ENCODE peak calls at places on chromosomes 7 and 10, in eight cellular contexts. L is prostate gland, A is psoas muscle, W is fibroblast of villous mesenchyme, T is tibial artery, X is GM12878, P is body of pancreas, U is GM23248. Q is an unnamed sample.

GRCh38 chr7:339696-340095 is 49.7 kb downstream of the FOXL3 start:
- DNase-seq in L (no peak), A (no peak), W (no peak), T (no peak), X (no peak), P (no peak), U (no peak), Q (no peak)

GRCh38 chr10:110392860-110393732 is 88.4 kb upstream of the SMNDC1 start:
- DNase-seq in L (peak; percentile 54), A (peak; percentile 52), W (peak; percentile 96), T (no peak), X (no peak), P (no peak), U (peak; percentile 86), Q (peak; percentile 79)

GRCh38 chr10:132446195-132446581 is 49.2 kb downstream of the PWWP2B start:
- DNase-seq in L (no peak), A (no peak), W (no peak), T (no peak), X (no peak), P (no peak), U (no peak), Q (no peak)

GRCh38 chr7:29866490-29866930 is 60.2 kb downstream of the WIPF3 start:
- DNase-seq in L (no peak), A (peak; percentile 52), W (peak; percentile 21), T (peak; percentile 86), X (no peak), P (peak; percentile 57), U (peak; percentile 72), Q (peak; percentile 69)

GRCh38 chr7:15305002-15305600 is 256.7 kb downstream of the AGMO start:
- DNase-seq in L (no peak), A (peak; percentile 31), W (peak; percentile 51), T (no peak), X (no peak), P (peak; percentile 42), U (peak; percentile 71), Q (peak; percentile 4)

GRCh38 chr7:151062399-151063211 is 3.2 kb downstream of the SLC4A2 start:
- DNase-seq in L (no peak), A (peak; percentile 63), W (peak; percentile 77), T (no peak), X (no peak), P (peak; percentile 96), U (peak; percentile 92), Q (no peak)

GRCh38 chr10:123135415-123136141 is at the start of gene HMX3:
- DNase-seq in L (no peak), A (no peak), W (peak; percentile 28), T (no peak), X (no peak), P (no peak), U (peak; percentile 62), Q (no peak)

GRCh38 chr10:47049056-47049851 is 138.0 kb downstream of the PTPN20 start:
- DNase-seq in L (no peak), A (peak; percentile 15), W (no peak), T (peak; percentile 64), X (no peak), P (peak; percentile 8), U (no peak), Q (no peak)

GRCh38 chr10:988667-989545 is 672 bp downstream of the GTPBP4 start:
- DNase-seq in L (no peak), A (no peak), W (peak; percentile 40), T (no peak), X (no peak), P (no peak), U (peak; percentile 82), Q (no peak)

GRCh38 chr10:127151541-127151940 is 44.9 kb downstream of the INSYN2A start:
- DNase-seq in L (no peak), A (no peak), W (no peak), T (no peak), X (no peak), P (no peak), U (peak; percentile 26), Q (no peak)

GRCh38 chr7:75639071-75639892 is 99.5 kb downstream of the HIP1 start:
- DNase-seq in L (no peak), A (peak; percentile 48), W (peak; percentile 35), T (peak; percentile 76), X (no peak), P (peak; percentile 44), U (peak; percentile 57), Q (no peak)

GRCh38 chr7:25795824-25796235 is 356.2 kb upstream of the NFE2L3 start:
- DNase-seq in L (no peak), A (no peak), W (peak; percentile 58), T (no peak), X (no peak), P (no peak), U (peak; percentile 77), Q (peak; percentile 1)

GRCh38 chr7:70771447-70771846 is 360.5 kb upstream of the GALNT17 start:
- DNase-seq in L (no peak), A (no peak), W (no peak), T (no peak), X (no peak), P (no peak), U (no peak), Q (no peak)

GRCh38 chr7:109763611-109764010 is 1193.9 kb downstream of the DNAJB9 start:
- DNase-seq in L (no peak), A (no peak), W (no peak), T (no peak), X (no peak), P (no peak), U (no peak), Q (no peak)

GRCh38 chr7:52956379-52956915 is 79.0 kb upstream of the POM121L12 start:
- DNase-seq in L (peak; percentile 10), A (no peak), W (peak; percentile 72), T (no peak), X (no peak), P (no peak), U (no peak), Q (no peak)

GRCh38 chr7:36085096-36085495 is 68.0 kb upstream of the EEPD1 start:
- DNase-seq in L (no peak), A (no peak), W (no peak), T (peak; percentile 32), X (no peak), P (no peak), U (no peak), Q (no peak)

GRCh38 chr10:103244663-103245271 is 920 bp upstream of the RPEL1 start:
- DNase-seq in L (peak; percentile 76), A (peak; percentile 72), W (peak; percentile 80), T (peak; percentile 90), X (peak; percentile 47), P (peak; percentile 80), U (peak; percentile 82), Q (no peak)

GRCh38 chr10:17236468-17236886 is 8.4 kb downstream of the VIM start:
- DNase-seq in L (no peak), A (no peak), W (no peak), T (no peak), X (no peak), P (no peak), U (peak; percentile 31), Q (no peak)

GRCh38 chr7:1749864-1750466 is 79.9 kb downstream of the ELFN1 start:
- DNase-seq in L (no peak), A (no peak), W (no peak), T (no peak), X (no peak), P (no peak), U (no peak), Q (no peak)

GRCh38 chr10:48737866-48738265 is 53.2 kb downstream of the WDFY4 start:
- DNase-seq in L (no peak), A (no peak), W (no peak), T (no peak), X (no peak), P (no peak), U (no peak), Q (no peak)

GRCh38 chr7:33819658-33820057 is 85.7 kb upstream of the BMPER start:
- DNase-seq in L (no peak), A (no peak), W (no peak), T (no peak), X (no peak), P (no peak), U (no peak), Q (no peak)

GRCh38 chr7:33816106-33816505 is 89.2 kb upstream of the BMPER start:
- DNase-seq in L (no peak), A (no peak), W (no peak), T (no peak), X (no peak), P (no peak), U (no peak), Q (no peak)

GRCh38 chr7:33813331-33813730 is 92.0 kb upstream of the BMPER start:
- DNase-seq in L (no peak), A (no peak), W (no peak), T (no peak), X (no peak), P (no peak), U (no peak), Q (no peak)

GRCh38 chr7:33814400-33814799 is 90.9 kb upstream of the BMPER start:
- DNase-seq in L (no peak), A (no peak), W (no peak), T (no peak), X (no peak), P (no peak), U (no peak), Q (no peak)

GRCh38 chr7:33814958-33815735 is 90.2 kb upstream of the BMPER start:
- DNase-seq in L (no peak), A (no peak), W (peak; percentile 29), T (no peak), X (no peak), P (no peak), U (no peak), Q (no peak)
- H3K4me3 ChIP-seq in L (no peak overlapping the region), A (peak overlapping the region; percentile 45), W (peak overlapping the region; percentile 42), T (peak overlapping the region; percentile 47), X (no peak overlapping the region), P (no peak overlapping the region), U (no peak overlapping the region), Q (no peak overlapping the region)

DNA sequence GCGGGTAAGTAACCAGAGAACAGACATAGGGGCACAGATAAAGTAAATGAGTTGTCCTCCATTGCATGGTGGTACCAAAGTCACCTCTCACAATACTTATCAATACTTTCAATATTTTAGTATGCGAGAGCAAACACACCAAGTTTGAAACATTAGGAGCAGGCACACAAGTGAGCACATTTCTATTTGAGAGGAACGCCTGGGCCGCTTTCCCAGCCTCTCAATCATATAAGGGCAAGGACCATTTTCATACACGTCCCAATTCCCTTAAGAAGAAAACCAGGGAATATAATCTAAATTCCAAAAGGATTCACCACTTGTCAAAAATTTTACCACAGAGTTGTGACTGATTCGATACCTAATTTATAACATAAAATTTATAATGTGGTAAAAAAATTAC is 7.5 kb downstream of the LMOD2 start:
- DNase-seq in L (no peak), A (no peak), W (no peak), T (no peak), X (no peak), P (no peak), U (no peak), Q (no peak)
- H3K4me3 ChIP-seq in L (no peak overlapping the region), A (peak overlapping the region; percentile 69), W (no peak overlapping the region), T (no peak overlapping the region), X (no peak overlapping the region), P (no peak overlapping the region), U (no peak overlapping the region), Q (no peak overlapping the region)

DNA sequence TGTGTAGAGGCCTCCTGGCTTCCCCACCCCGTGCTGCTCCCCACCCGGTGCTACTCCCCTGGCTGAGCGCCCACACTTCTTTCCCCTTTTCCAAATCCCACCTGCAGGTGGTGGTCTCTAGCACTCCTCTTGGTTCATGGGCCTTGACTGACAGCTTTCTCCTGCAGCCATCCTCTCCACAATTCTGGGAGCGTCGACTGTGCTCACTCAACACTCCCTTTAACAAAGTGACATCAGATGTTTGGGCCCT is 602.8 kb downstream of the PTPRN2 start:
- DNase-seq in L (no peak), A (no peak), W (no peak), T (no peak), X (no peak), P (no peak), U (no peak), Q (no peak)
- H3K4me3 ChIP-seq in L (no peak overlapping the region), A (no peak overlapping the region), W (no peak overlapping the region), T (no peak overlapping the region), X (no peak overlapping the region), P (no peak overlapping the region), U (no peak overlapping the region), Q (no peak overlapping the region)

GRCh38 chr7:55540226-55540858 is 32.0 kb downstream of the VOPP1 start:
- DNase-seq in L (no peak), A (no peak), W (no peak), T (no peak), X (no peak), P (no peak), U (no peak), Q (no peak)
- H3K4me3 ChIP-seq in L (no peak overlapping the region), A (no peak overlapping the region), W (no peak overlapping the region), T (no peak overlapping the region), X (no peak overlapping the region), P (no peak overlapping the region), U (no peak overlapping the region), Q (no peak overlapping the region)

Q was measured in skeletal muscle cell.